ENCODE peak calls at places on chromosomes 6 and 20, in six cellular contexts. One of them, this sample, is unnamed.

GRCh38 chr20:39310363-39311037 is 348.4 kb downstream of the DHX35 start:
- DNase-seq in stimulated activated naive B cell treated with anti-CD40 and anti-IgM and Interleukin-4, amounts not matched to agents 10 μg/mL and 1 μg/mL and 100 μg/mL, for 72 hours: no peak
- DNase-seq in RCC 7860: no peak
- DNase-seq in psoas muscle: no peak
- DNase-seq in Kasumi-1: no peak
- DNase-seq in EL: no peak
- DNase-seq in this sample: no peak

GRCh38 chr6:125004198-125004597 is 42.0 kb downstream of the RNF217 start:
- DNase-seq in psoas muscle: no peak
- DNase-seq in EL: peak
- DNase-seq in Kasumi-1: no peak
- DNase-seq in stimulated activated naive B cell treated with anti-CD40 and anti-IgM and Interleukin-4, amounts not matched to agents 10 μg/mL and 1 μg/mL and 100 μg/mL, for 72 hours: no peak
- DNase-seq in RCC 7860: peak
- DNase-seq in this sample: no peak

GRCh38 chr6:31692353-31692752 is 10.8 kb downstream of the ABHD16A start:
- DNase-seq in Kasumi-1: no peak
- DNase-seq in psoas muscle: no peak
- DNase-seq in RCC 7860: no peak
- DNase-seq in EL: no peak
- DNase-seq in stimulated activated naive B cell treated with anti-CD40 and anti-IgM and Interleukin-4, amounts not matched to agents 10 μg/mL and 1 μg/mL and 100 μg/mL, for 72 hours: no peak
- DNase-seq in this sample: no peak

GRCh38 chr6:15936503-15936902 is 192.4 kb upstream of the MYLIP start:
- DNase-seq in RCC 7860: no peak
- DNase-seq in stimulated activated naive B cell treated with anti-CD40 and anti-IgM and Interleukin-4, amounts not matched to agents 10 μg/mL and 1 μg/mL and 100 μg/mL, for 72 hours: peak
- DNase-seq in EL: no peak
- DNase-seq in Kasumi-1: peak
- DNase-seq in psoas muscle: no peak
- DNase-seq in this sample: no peak

GRCh38 chr6:20400476-20401402 is 940 bp upstream of the E2F3 start:
- DNase-seq in Kasumi-1: peak
- DNase-seq in EL: peak
- DNase-seq in RCC 7860: peak
- DNase-seq in stimulated activated naive B cell treated with anti-CD40 and anti-IgM and Interleukin-4, amounts not matched to agents 10 μg/mL and 1 μg/mL and 100 μg/mL, for 72 hours: peak
- DNase-seq in psoas muscle: peak
- DNase-seq in this sample: no peak

GRCh38 chr6:147407571-147407970 is 100.9 kb upstream of the SAMD5 start:
- DNase-seq in psoas muscle: no peak
- DNase-seq in Kasumi-1: no peak
- DNase-seq in stimulated activated naive B cell treated with anti-CD40 and anti-IgM and Interleukin-4, amounts not matched to agents 10 μg/mL and 1 μg/mL and 100 μg/mL, for 72 hours: no peak
- DNase-seq in EL: no peak
- DNase-seq in RCC 7860: no peak
- DNase-seq in this sample: no peak

GRCh38 chr6:85887467-85887866 is 244.8 kb upstream of the SYNCRIP start:
- DNase-seq in EL: no peak
- DNase-seq in stimulated activated naive B cell treated with anti-CD40 and anti-IgM and Interleukin-4, amounts not matched to agents 10 μg/mL and 1 μg/mL and 100 μg/mL, for 72 hours: no peak
- DNase-seq in RCC 7860: no peak
- DNase-seq in Kasumi-1: no peak
- DNase-seq in psoas muscle: no peak
- DNase-seq in this sample: no peak

GRCh38 chr6:142763205-142763604 is 181.8 kb downstream of the HIVEP2 start:
- DNase-seq in EL: peak
- DNase-seq in psoas muscle: no peak
- DNase-seq in Kasumi-1: no peak
- DNase-seq in RCC 7860: peak
- DNase-seq in stimulated activated naive B cell treated with anti-CD40 and anti-IgM and Interleukin-4, amounts not matched to agents 10 μg/mL and 1 μg/mL and 100 μg/mL, for 72 hours: no peak
- DNase-seq in this sample: peak

GRCh38 chr20:6882911-6883310 is 115.4 kb downstream of the BMP2 start:
- DNase-seq in psoas muscle: no peak
- DNase-seq in Kasumi-1: no peak
- DNase-seq in EL: no peak
- DNase-seq in RCC 7860: no peak
- DNase-seq in stimulated activated naive B cell treated with anti-CD40 and anti-IgM and Interleukin-4, amounts not matched to agents 10 μg/mL and 1 μg/mL and 100 μg/mL, for 72 hours: no peak
- DNase-seq in this sample: peak

GRCh38 chr20:34165246-34165645 is 53.2 kb upstream of the EIF2S2 start:
- DNase-seq in stimulated activated naive B cell treated with anti-CD40 and anti-IgM and Interleukin-4, amounts not matched to agents 10 μg/mL and 1 μg/mL and 100 μg/mL, for 72 hours: no peak
- DNase-seq in psoas muscle: no peak
- DNase-seq in RCC 7860: no peak
- DNase-seq in EL: peak
- DNase-seq in Kasumi-1: no peak
- DNase-seq in this sample: no peak

GRCh38 chr6:14425805-14426204 is 308.2 kb downstream of the CD83 start:
- DNase-seq in EL: no peak
- DNase-seq in psoas muscle: no peak
- DNase-seq in Kasumi-1: no peak
- DNase-seq in RCC 7860: no peak
- DNase-seq in stimulated activated naive B cell treated with anti-CD40 and anti-IgM and Interleukin-4, amounts not matched to agents 10 μg/mL and 1 μg/mL and 100 μg/mL, for 72 hours: no peak
- DNase-seq in this sample: no peak

GRCh38 chr20:45860573-45861011 is 3.2 kb downstream of the ZSWIM3 start:
- DNase-seq in RCC 7860: no peak
- DNase-seq in stimulated activated naive B cell treated with anti-CD40 and anti-IgM and Interleukin-4, amounts not matched to agents 10 μg/mL and 1 μg/mL and 100 μg/mL, for 72 hours: no peak
- DNase-seq in EL: no peak
- DNase-seq in Kasumi-1: no peak
- DNase-seq in psoas muscle: no peak
- DNase-seq in this sample: no peak

GRCh38 chr6:50899306-50899840 is 80.7 kb downstream of the TFAP2B start:
- DNase-seq in RCC 7860: no peak
- DNase-seq in psoas muscle: no peak
- DNase-seq in EL: no peak
- DNase-seq in Kasumi-1: no peak
- DNase-seq in stimulated activated naive B cell treated with anti-CD40 and anti-IgM and Interleukin-4, amounts not matched to agents 10 μg/mL and 1 μg/mL and 100 μg/mL, for 72 hours: no peak
- DNase-seq in this sample: no peak

GRCh38 chr6:25601797-25602679 is 50.0 kb upstream of the SCGN start:
- DNase-seq in Kasumi-1: peak
- DNase-seq in EL: peak
- DNase-seq in RCC 7860: peak
- DNase-seq in stimulated activated naive B cell treated with anti-CD40 and anti-IgM and Interleukin-4, amounts not matched to agents 10 μg/mL and 1 μg/mL and 100 μg/mL, for 72 hours: no peak
- DNase-seq in psoas muscle: no peak
- DNase-seq in this sample: peak

GRCh38 chr6:111030008-111031006 is 48.5 kb downstream of the RPF2 start:
- DNase-seq in EL: no peak
- DNase-seq in stimulated activated naive B cell treated with anti-CD40 and anti-IgM and Interleukin-4, amounts not matched to agents 10 μg/mL and 1 μg/mL and 100 μg/mL, for 72 hours: no peak
- DNase-seq in RCC 7860: no peak
- DNase-seq in Kasumi-1: peak
- DNase-seq in psoas muscle: peak
- DNase-seq in this sample: no peak

GRCh38 chr6:157260735-157261134 is 62.6 kb downstream of the TMEM242 start:
- DNase-seq in stimulated activated naive B cell treated with anti-CD40 and anti-IgM and Interleukin-4, amounts not matched to agents 10 μg/mL and 1 μg/mL and 100 μg/mL, for 72 hours: no peak
- DNase-seq in psoas muscle: no peak
- DNase-seq in RCC 7860: no peak
- DNase-seq in Kasumi-1: no peak
- DNase-seq in EL: no peak
- DNase-seq in this sample: no peak

GRCh38 chr6:69888842-69889590 is 22.7 kb downstream of the COL19A1 start:
- DNase-seq in stimulated activated naive B cell treated with anti-CD40 and anti-IgM and Interleukin-4, amounts not matched to agents 10 μg/mL and 1 μg/mL and 100 μg/mL, for 72 hours: no peak
- DNase-seq in Kasumi-1: no peak
- DNase-seq in EL: no peak
- DNase-seq in RCC 7860: no peak
- DNase-seq in psoas muscle: no peak
- DNase-seq in this sample: no peak

GRCh38 chr6:11427827-11428245 is 109.7 kb upstream of the TMEM170B start:
- DNase-seq in psoas muscle: no peak
- DNase-seq in RCC 7860: peak
- DNase-seq in EL: peak
- DNase-seq in Kasumi-1: no peak
- DNase-seq in stimulated activated naive B cell treated with anti-CD40 and anti-IgM and Interleukin-4, amounts not matched to agents 10 μg/mL and 1 μg/mL and 100 μg/mL, for 72 hours: no peak
- DNase-seq in this sample: no peak

GRCh38 chr20:63955281-63955845 is 853 bp downstream of the UCKL1 start:
- DNase-seq in RCC 7860: peak
- DNase-seq in Kasumi-1: peak
- DNase-seq in EL: peak
- DNase-seq in stimulated activated naive B cell treated with anti-CD40 and anti-IgM and Interleukin-4, amounts not matched to agents 10 μg/mL and 1 μg/mL and 100 μg/mL, for 72 hours: no peak
- DNase-seq in psoas muscle: peak
- DNase-seq in this sample: peak

GRCh38 chr20:40525356-40525755 is 163.7 kb downstream of the MAFB start:
- DNase-seq in Kasumi-1: no peak
- DNase-seq in EL: peak
- DNase-seq in RCC 7860: no peak
- DNase-seq in psoas muscle: no peak
- DNase-seq in stimulated activated naive B cell treated with anti-CD40 and anti-IgM and Interleukin-4, amounts not matched to agents 10 μg/mL and 1 μg/mL and 100 μg/mL, for 72 hours: no peak
- DNase-seq in this sample: no peak

GRCh38 chr6:163392533-163392932 is 22.0 kb upstream of the QKI start:
- DNase-seq in Kasumi-1: no peak
- DNase-seq in RCC 7860: no peak
- DNase-seq in psoas muscle: no peak
- DNase-seq in stimulated activated naive B cell treated with anti-CD40 and anti-IgM and Interleukin-4, amounts not matched to agents 10 μg/mL and 1 μg/mL and 100 μg/mL, for 72 hours: no peak
- DNase-seq in EL: peak
- DNase-seq in this sample: peak

GRCh38 chr6:71124340-71124739 is 164.3 kb upstream of the OGFRL1 start:
- DNase-seq in psoas muscle: no peak
- DNase-seq in Kasumi-1: no peak
- DNase-seq in EL: no peak
- DNase-seq in stimulated activated naive B cell treated with anti-CD40 and anti-IgM and Interleukin-4, amounts not matched to agents 10 μg/mL and 1 μg/mL and 100 μg/mL, for 72 hours: no peak
- DNase-seq in RCC 7860: peak
- DNase-seq in this sample: no peak